ENCODE peak calls at places on chromosomes 4 and X, in seven cellular contexts. X is GM12878, W is K562, P is endothelial cell of umbilical vein, S is GM23338, V is H1, N is HCT116. F is an unnamed sample.

GRCh38 chr4:80540785-80541469 is 205.4 kb downstream of the CFAP299 start:
- DNase-seq in X (peak), V (no peak), N (no peak), S (no peak), W (no peak), P (no peak), F (no peak)

GRCh38 chrX:12956704-12957541 is 18.0 kb upstream of the TMSB4X start:
- DNase-seq in X (peak), S (peak), N (peak), V (no peak), P (peak), W (peak), F (no peak)

GRCh38 chrX:49919617-49920016 is 2.8 kb upstream of the CLCN5 start:
- DNase-seq in S (peak), W (peak), V (peak), X (no peak), N (no peak), P (peak), F (peak)

GRCh38 chr4:115456228-115456627 is 342.8 kb upstream of the NDST4 start:
- DNase-seq in W (no peak), X (no peak), V (no peak), P (no peak), N (no peak), S (no peak), F (no peak)

GRCh38 chr4:54909964-54910363 is 215.4 kb downstream of the KDR start:
- DNase-seq in X (no peak), W (no peak), N (no peak), S (no peak), P (peak), V (no peak), F (peak)

GRCh38 chrX:132023896-132024386 is 839 bp downstream of the STK26 start:
- DNase-seq in P (peak), S (peak), N (no peak), W (peak), X (no peak), V (peak), F (no peak)

GRCh38 chr4:10106421-10107039 is 10.1 kb downstream of the WDR1 start:
- DNase-seq in P (peak), X (no peak), N (peak), S (no peak), V (no peak), W (peak), F (no peak)

GRCh38 chr4:33160126-33160525 is 2440.0 kb downstream of the PCDH7 start:
- DNase-seq in N (peak), V (no peak), X (no peak), W (no peak), S (peak), P (no peak), F (no peak)

GRCh38 chrX:110280954-110281353 is 36.9 kb downstream of the AMMECR1 start:
- DNase-seq in X (no peak), P (no peak), S (no peak), V (no peak), N (no peak), W (no peak), F (no peak)

GRCh38 chrX:104113237-104113965 is 1.1 kb downstream of the ZCCHC18 start:
- DNase-seq in V (peak), N (no peak), W (peak), S (peak), P (peak), X (no peak), F (no peak)

GRCh38 chr4:68599150-68599549 is 23.0 kb upstream of the UGT2B17 start:
- DNase-seq in N (no peak), X (no peak), V (no peak), P (no peak), S (no peak), W (no peak), F (no peak)

GRCh38 chr4:94412019-94413017 is 39.4 kb upstream of the PDLIM5 start:
- DNase-seq in S (no peak), X (no peak), P (peak), V (no peak), W (peak), N (peak), F (no peak)

GRCh38 chr4:170589597-170590191 is 499.9 kb upstream of the AADAT start:
- DNase-seq in N (peak), V (no peak), P (no peak), S (peak), W (peak), X (peak), F (no peak)

GRCh38 chr4:37431417-37431743 is 186.8 kb downstream of the NWD2 start:
- DNase-seq in S (no peak), N (no peak), V (no peak), P (no peak), W (no peak), X (no peak), F (no peak)

GRCh38 chr4:110636677-110637407 is 14.0 kb upstream of the PITX2 start:
- DNase-seq in S (peak), X (no peak), P (no peak), V (peak), N (peak), W (no peak), F (no peak)

GRCh38 chr4:73836373-73837269 is at the start of gene CXCL6:
- DNase-seq in S (peak), V (peak), P (peak), X (no peak), N (no peak), W (no peak), F (no peak)

GRCh38 chrX:55593296-55593695 is 29.9 kb upstream of the FOXR2 start:
- DNase-seq in P (no peak), W (no peak), S (no peak), V (no peak), N (no peak), X (no peak), F (no peak)

GRCh38 chr4:173508386-173509002 is 21.5 kb downstream of the HAND2 start:
- DNase-seq in X (no peak), P (no peak), N (no peak), W (no peak), S (peak), V (peak), F (no peak)

GRCh38 chr4:173506780-173507211 is 23.2 kb downstream of the HAND2 start:
- DNase-seq in X (no peak), V (no peak), N (no peak), P (no peak), W (no peak), S (peak), F (no peak)

GRCh38 chr4:173507471-173508385 is 22.3 kb downstream of the HAND2 start:
- DNase-seq in P (no peak), X (no peak), W (no peak), N (no peak), V (peak), S (peak), F (no peak)

GRCh38 chr4:173504181-173504503 is 25.9 kb downstream of the HAND2 start:
- DNase-seq in V (no peak), P (no peak), N (no peak), X (no peak), W (no peak), S (peak), F (no peak)

DNA sequence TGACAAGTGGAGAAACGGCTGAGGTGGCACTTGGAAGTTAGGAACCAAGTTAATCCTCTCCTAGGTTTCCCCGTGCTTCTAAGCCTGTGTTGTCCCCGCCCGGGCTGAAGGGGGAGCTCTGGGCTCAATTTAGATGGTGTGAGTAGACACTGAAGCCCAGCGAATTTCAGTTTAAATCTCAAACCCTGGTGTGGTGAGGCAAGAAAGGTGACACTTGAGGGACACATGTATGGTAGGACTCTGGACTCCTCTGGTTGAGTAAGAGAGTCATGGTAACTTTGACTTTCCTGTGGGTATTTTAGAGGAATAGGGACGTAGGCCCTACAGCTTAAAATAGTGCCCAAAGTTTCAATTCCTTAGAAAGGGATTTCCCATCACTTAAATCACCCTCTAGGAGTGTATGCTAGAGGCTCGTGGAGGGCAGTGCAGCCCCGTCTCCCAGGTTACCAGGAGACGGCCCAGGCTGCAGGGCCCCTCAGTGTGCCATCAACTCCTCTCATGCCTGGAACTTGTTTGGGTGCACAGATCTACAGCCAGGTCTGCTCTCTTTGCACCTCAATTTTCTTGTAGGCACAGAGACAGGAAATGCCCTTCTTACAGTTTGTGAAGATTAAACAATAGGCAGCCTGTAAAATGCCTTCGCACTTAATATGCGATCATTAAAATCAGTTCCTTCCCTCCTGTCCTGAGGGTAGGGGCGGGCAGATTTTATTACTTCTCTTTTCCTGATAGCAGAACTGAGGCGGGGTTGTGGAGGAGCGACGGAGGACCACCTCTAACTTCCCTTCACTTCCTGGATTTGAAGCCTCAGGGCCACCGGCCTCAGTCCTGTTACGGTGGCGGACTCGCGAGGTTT is 23.9 kb downstream of the HAND2 start:
- DNase-seq in S (peak), N (peak), P (peak), W (peak), X (peak), V (peak), F (no peak)
- H3K4me3 ChIP-seq in S (peak), N (no peak), P (no peak), W (no peak), X (no peak), V (peak), F (peak)

GRCh38 chr4:143700420-143701352 is at the start of gene FREM3:
- DNase-seq in W (no peak), X (no peak), P (no peak), V (peak), S (peak), N (no peak), F (no peak)
- TF ChIP-seq EZH2 in W (no peak), X (peak), P (peak), V (peak), S (peak), N (no peak), F (peak)

DNA sequence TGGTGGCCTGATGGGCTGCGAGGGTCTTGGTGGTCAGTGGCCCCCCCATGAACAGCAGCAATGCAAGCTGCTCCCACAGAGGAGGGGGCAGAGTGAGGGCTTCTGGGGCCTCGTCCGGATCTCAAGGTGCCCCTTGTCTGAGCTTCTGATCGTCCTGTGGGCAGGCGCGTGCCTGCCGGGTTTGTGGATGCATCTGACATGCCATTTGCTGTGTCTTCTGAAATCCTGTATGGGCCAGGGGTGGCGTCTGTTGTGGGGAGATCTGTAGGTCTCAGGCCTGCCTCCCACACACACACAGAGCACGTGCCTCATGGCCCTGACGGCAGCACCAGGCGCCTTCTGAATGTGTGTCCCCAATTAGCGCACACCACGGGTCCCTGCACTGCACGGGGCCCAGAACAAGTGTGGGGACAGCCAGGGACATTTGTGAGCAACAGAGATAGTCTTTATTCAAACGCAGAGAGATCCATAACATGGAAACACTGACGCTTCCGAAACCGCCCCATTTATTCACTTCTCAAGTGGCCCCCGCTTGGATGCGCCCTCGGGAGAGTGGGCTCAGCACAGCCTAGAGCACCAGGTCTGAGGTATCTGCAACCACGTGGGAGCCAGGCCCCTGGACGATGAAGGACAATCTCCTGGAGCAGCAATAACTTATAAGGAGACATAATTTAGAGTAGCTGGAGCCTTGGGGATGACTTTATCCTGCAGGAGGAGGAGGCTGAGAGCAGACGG is 5.7 kb downstream of the SPON2 start:
- DNase-seq in S (no peak), X (no peak), P (no peak), V (no peak), N (no peak), W (no peak), F (no peak)
- TF ChIP-seq POLR2AphosphoS5 in S (no peak), X (no peak), P (no peak), V (no peak), N (no peak), W (no peak), F (no peak)

GRCh38 chr4:36427696-36428095 is 146.3 kb downstream of the DTHD1 start:
- DNase-seq in S (no peak), W (no peak), N (no peak), V (no peak), P (no peak), X (no peak), F (no peak)
- H3K4me3 ChIP-seq in S (no peak), W (no peak), N (no peak), V (no peak), P (no peak), X (no peak), F (no peak)

DNA sequence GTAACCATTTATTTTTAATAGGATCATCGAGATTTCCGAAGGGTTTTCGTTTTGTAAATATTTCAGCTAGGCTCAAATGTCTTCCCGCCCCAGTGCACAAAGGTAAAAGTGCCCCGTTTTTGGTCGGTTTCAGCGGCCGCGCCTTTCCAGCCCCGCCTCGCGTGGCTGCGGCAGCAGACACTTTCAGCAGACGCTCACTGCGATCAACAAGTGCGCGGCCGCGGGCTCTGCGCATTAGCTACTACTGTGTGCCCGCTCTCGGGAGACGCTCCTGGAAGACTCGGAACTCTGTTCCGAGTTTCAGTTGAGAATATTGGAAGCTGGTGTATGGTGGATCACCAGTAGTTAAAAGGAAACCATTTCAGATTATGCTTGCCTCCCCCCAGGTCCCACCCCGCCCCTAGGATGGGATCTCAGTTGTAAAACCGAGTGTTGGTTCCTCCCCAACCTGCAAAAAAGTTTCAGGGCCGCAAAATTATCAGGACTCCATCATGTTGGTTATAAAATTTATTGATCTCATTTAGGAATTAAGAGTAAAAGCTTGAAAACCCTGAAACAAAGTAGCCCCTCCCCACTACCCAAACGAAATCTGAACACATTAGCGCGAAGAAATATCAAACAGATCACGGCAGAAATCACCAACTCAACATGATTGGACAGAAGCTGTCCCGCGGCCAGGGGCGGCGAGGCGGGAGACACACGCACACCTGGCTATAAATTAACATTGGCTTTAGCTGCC is 2.2 kb downstream of the SOX3 start:
- DNase-seq in X (no peak), V (no peak), S (no peak), N (no peak), W (no peak), P (no peak), F (no peak)
- TF ChIP-seq EZH2 in X (no peak), V (peak), S (peak), N (no peak), W (no peak), P (peak), F (peak)

GRCh38 chrX:119784747-119785446 is 6.5 kb downstream of the RPL39 start:
- DNase-seq in S (peak), V (peak), N (no peak), X (no peak), P (peak), W (peak), F (no peak)
- TF ChIP-seq POLR2AphosphoS5 in S (no peak), V (peak), N (no peak), X (peak), P (no peak), W (peak), F (no peak)

DNA sequence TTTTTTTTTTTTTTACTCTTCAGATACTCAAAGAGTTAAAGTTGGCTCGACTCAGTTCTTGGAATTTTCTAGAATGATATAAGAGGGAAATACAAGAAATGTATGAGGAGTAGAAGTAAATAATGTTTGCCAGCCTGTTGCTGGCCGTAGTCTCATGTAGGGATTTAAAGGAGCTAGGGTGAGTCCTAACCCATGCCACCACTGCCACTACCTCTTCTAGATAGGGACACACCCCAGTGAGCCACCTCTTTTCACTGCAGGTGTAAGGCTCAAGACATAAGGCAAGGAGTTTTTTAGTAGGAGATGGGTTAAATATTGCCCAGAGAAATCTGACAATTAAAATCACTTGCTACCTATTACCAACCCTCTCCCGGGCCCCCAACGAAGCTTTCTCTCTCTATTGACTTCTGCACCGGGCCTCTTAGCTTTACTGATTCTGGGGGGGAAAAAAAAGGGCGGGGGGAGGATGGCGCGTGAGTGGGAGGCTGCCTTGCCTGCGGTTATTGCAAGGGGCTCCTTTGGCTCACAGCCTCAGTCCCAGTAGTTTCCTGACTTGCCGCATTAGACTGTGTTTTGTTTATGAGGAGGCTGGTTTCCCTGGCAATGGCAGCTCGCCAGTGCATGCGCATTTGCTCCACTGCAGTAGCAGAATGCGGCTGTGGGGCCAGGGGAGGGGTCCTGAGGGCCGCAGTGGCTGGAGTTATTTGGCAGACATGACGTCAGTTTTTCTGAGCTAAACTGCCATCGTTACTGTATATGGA is 3.0 kb downstream of the LINC00632 start:
- DNase-seq in X (no peak), V (peak), P (no peak), S (peak), W (no peak), N (no peak), F (peak)
- H3K4me3 ChIP-seq in X (no peak), V (no peak), P (no peak), S (no peak), W (no peak), N (no peak), F (peak)

DNA sequence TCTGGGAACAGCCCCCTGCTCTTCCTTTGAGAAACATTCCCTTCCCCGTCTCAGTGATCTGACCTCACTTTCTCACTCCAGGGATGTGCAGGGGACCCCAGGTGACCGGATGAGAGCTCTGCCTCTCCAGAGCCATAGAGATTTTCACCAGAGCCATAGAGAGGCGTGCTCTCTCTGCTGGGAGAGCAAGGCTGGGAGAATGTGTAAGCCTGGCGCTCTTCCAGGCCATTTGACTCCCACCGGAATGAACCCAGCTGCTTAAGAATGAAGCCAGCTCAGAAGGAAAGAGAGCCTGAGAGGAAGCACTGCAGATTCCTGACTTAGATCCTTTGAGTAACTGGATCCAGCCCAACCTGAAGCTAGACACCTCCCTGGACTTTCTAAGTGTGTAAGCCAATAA is 106.4 kb downstream of the DHX15 start:
- DNase-seq in W (no peak), V (no peak), N (no peak), X (no peak), P (peak), S (peak), F (no peak)
- TF ChIP-seq EZH2 in W (no peak), V (no peak), N (no peak), X (no peak), P (no peak), S (no peak), F (no peak)

F was measured in SK-N-MC.